ENCODE peak calls at places on chromosomes 16 and 17, in four cellular contexts. J is Caco-2, L is heart right ventricle, V is astrocyte. W is an unnamed sample.
A peak's percentile ranks its signal among the peaks of the same experiment; 100 is the strongest.

GRCh38 chr17:81551458-81552243 is 502 bp downstream of the FAAP100 start:
- DNase-seq in J (peak; percentile 42), L (peak; percentile 27), V (no peak), W (peak; percentile 40)

GRCh38 chr16:3519581-3519980 is 18.8 kb downstream of the CLUAP1 start:
- DNase-seq in J (no peak), L (no peak), V (no peak), W (no peak)

GRCh38 chr16:86929149-86929871 is 351.0 kb downstream of the FOXL1 start:
- DNase-seq in J (no peak), L (peak; percentile 50), V (peak; percentile 97), W (no peak)

GRCh38 chr16:70250748-70251650 is 741 bp downstream of the EXOSC6 start:
- DNase-seq in J (peak; percentile 79), L (peak; percentile 40), V (peak; percentile 39), W (peak; percentile 50)

GRCh38 chr17:4881761-4882555 is 17.4 kb upstream of the C17orf107 start:
- DNase-seq in J (peak; percentile 71), L (peak; percentile 57), V (no peak), W (peak; percentile 66)

GRCh38 chr16:30585022-30585399 is 486 bp downstream of the ZNF785 start:
- DNase-seq in J (no peak), L (no peak), V (no peak), W (no peak)

GRCh38 chr17:27327871-27328270 is 34.0 kb downstream of the WSB1 start:
- DNase-seq in J (no peak), L (no peak), V (no peak), W (no peak)

GRCh38 chr17:83199500-83200201 is 120.2 kb downstream of the METRNL start:
- DNase-seq in J (no peak), L (peak; percentile 53), V (no peak), W (no peak)

GRCh38 chr16:74743668-74744299 is 30.8 kb downstream of the FA2H start:
- DNase-seq in J (peak; percentile 83), L (no peak), V (peak; percentile 55), W (peak; percentile 50)

GRCh38 chr16:73231379-73231778 is 183.5 kb upstream of the ZFHX3 start:
- DNase-seq in J (no peak), L (no peak), V (no peak), W (no peak)

GRCh38 chr17:14014647-14015046 is 54.7 kb upstream of the COX10 start:
- DNase-seq in J (no peak), L (no peak), V (peak; percentile 54), W (no peak)

GRCh38 chr17:75843577-75844529 is at the start of gene UNC13D:
- DNase-seq in J (peak; percentile 25), L (no peak), V (no peak), W (no peak)

GRCh38 chr16:88726981-88727380 is 20.7 kb downstream of the CTU2 start:
- DNase-seq in J (no peak), L (no peak), V (no peak), W (no peak)

GRCh38 chr16:87626401-87626800 is 24.1 kb downstream of the JPH3 start:
- DNase-seq in J (no peak), L (no peak), V (no peak), W (no peak)

GRCh38 chr17:68035131-68035522 is 408 bp upstream of the KPNA2 start:
- DNase-seq in J (peak; percentile 96), L (peak; percentile 94), V (no peak), W (peak; percentile 98)

GRCh38 chr17:13346081-13346533 is 255.6 kb downstream of the HS3ST3A1 start:
- DNase-seq in J (no peak), L (no peak), V (peak; percentile 97), W (peak; percentile 71)

GRCh38 chr17:31496097-31496496 is 104.6 kb downstream of the RAB11FIP4 start:
- DNase-seq in J (no peak), L (no peak), V (no peak), W (no peak)

GRCh38 chr16:84628226-84628731 is 10.4 kb upstream of the COTL1 start:
- DNase-seq in J (no peak), L (no peak), V (no peak), W (no peak)

GRCh38 chr17:65371702-65372101 is 189.7 kb downstream of the AXIN2 start:
- DNase-seq in J (no peak), L (peak; percentile 50), V (no peak), W (no peak)

GRCh38 chr17:82239401-82239925 is 10.6 kb downstream of the SLC16A3 start:
- DNase-seq in J (no peak), L (no peak), V (no peak), W (no peak)

GRCh38 chr17:5702951-5703510 is 118.7 kb upstream of the NLRP1 start:
- DNase-seq in J (no peak), L (no peak), V (no peak), W (no peak)

GRCh38 chr16:67833035-67833417 is 9.1 kb upstream of the THAP11 start:
- DNase-seq in J (no peak), L (no peak), V (peak; percentile 69), W (peak; percentile 69)

GRCh38 chr16:74730049-74730683 is 29.5 kb upstream of the MLKL start:
- DNase-seq in J (peak; percentile 41), L (no peak), V (no peak), W (no peak)

GRCh38 chr17:6587310-6587709 is 31.0 kb upstream of the PITPNM3 start:
- DNase-seq in J (no peak), L (no peak), V (no peak), W (no peak)

GRCh38 chr16:78821335-78821734 is 721.9 kb downstream of the WWOX start:
- DNase-seq in J (no peak), L (no peak), V (no peak), W (no peak)

DNA sequence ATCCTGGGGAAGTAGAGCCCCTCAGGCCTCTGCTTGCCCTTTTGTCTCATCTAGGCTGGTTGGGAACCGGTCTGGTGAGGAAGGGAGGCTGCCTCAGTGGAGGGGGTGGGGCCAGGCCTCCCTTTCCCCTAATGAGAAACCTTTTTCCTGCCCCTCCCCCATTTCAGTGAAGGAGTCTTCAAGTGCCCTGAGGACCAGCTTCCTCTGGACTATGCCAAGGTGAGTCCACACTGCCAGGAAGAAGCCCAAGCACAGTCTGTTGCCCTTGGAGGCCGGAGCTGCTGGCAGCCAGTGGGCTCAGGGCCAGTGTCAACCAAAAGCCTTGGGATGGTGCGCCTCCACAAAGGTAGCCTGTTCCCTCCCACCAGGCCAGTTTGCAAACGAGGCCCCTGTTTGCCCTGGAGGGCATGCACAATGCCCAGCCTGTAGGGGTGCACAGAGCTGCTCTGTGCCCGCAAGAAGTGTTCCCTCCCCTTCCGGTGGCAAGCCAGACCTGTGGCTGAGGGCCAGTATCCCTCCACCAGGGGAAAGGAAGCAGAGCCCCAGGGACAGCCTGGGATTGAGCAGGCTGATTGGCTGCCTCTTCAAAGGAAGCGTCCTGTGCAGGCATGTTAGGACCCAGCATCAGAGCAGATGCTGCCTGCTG is 3.4 kb downstream of the TRAF4 start:
- DNase-seq in J (peak; percentile 78), L (no peak), V (no peak), W (no peak)
- H3K4me1 ChIP-seq in J (peaks cover 35% of the 10 kb centered on the region), L (peaks cover 26% of the 10 kb centered on the region), V (peaks cover 35% of the 10 kb centered on the region), W (peaks cover 36% of the 10 kb centered on the region)

GRCh38 chr17:34255841-34256240 is 756 bp downstream of the CCL2 start:
- DNase-seq in J (no peak), L (no peak), V (no peak), W (no peak)

GRCh38 chr17:34254146-34254545 is 939 bp upstream of the CCL2 start:
- DNase-seq in J (no peak), L (no peak), V (peak; percentile 96), W (peak; percentile 73)

GRCh38 chr17:34254651-34255380 is at the start of gene CCL2:
- DNase-seq in J (peak; percentile 19), L (peak; percentile 60), V (peak; percentile 86), W (peak; percentile 77)

GRCh38 chr17:34257299-34257985 is 2.4 kb downstream of the CCL2 start:
- DNase-seq in J (no peak), L (no peak), V (peak; percentile 68), W (no peak)

DNA sequence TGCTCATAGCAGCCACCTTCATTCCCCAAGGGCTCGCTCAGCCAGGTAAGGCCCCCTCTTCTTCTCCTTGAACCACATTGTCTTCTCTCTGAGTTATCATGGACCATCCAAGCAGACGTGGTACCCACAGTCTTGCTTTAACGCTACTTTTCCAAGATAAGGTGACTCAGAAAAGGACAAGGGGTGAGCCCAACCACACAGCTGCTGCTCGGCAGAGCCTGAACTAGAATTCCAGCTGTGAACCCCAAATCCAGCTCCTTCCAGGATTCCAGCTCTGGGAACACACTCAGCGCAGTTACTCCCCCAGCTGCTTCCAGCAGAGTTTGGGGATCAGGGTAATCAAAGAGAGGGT is 272 bp downstream of the CCL2 start:
- DNase-seq in J (no peak), L (no peak), V (no peak), W (no peak)
- H3K4me1 ChIP-seq in J (peaks cover 27% of the 10 kb centered on the region), L (peaks cover 49% of the 10 kb centered on the region), V (peaks cover 70% of the 10 kb centered on the region), W (peaks cover 68% of the 10 kb centered on the region)

GRCh38 chr17:57597531-57598453 is 147.3 kb downstream of the CCDC182 start:
- DNase-seq in J (peak; percentile 76), L (peak; percentile 57), V (peak; percentile 61), W (peak; percentile 86)

GRCh38 chr17:57599271-57600045 is 145.6 kb downstream of the CCDC182 start:
- DNase-seq in J (no peak), L (no peak), V (no peak), W (no peak)

GRCh38 chr17:57602896-57603295 is 142.2 kb downstream of the CCDC182 start:
- DNase-seq in J (no peak), L (no peak), V (no peak), W (no peak)

GRCh38 chr17:57601328-57601727 is 143.8 kb downstream of the CCDC182 start:
- DNase-seq in J (no peak), L (no peak), V (peak; percentile 13), W (no peak)

DNA sequence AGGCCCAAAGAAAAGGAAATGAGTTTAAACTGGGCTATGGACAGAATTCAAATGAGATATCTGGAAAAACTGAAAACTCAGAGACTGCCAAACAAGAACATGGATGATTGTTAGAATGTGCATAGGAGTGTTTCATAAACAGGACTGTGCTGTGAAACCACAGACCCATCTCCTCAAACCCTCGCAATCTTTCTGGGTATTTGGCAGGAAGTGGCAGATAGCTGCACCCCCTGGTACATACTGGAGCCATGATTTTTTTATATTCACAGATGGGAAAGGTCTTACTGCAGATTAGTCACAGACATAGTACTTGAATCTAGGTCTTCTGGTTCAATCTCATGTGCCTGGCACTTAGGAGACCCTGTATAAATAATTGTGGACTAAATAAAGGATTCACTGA is 145.0 kb downstream of the CCDC182 start:
- DNase-seq in J (no peak), L (no peak), V (peak; percentile 6), W (no peak)
- H3K4me1 ChIP-seq in J (peaks cover 9% of the 10 kb centered on the region), L (peaks cover 35% of the 10 kb centered on the region), V (peaks cover 13% of the 10 kb centered on the region), W (peaks cover under 1% of the 10 kb centered on the region)

GRCh38 chr16:47732122-47732805 is 271.1 kb downstream of the PHKB start:
- DNase-seq in J (no peak), L (no peak), V (peak; percentile 99), W (peak; percentile 77)

GRCh38 chr16:47728229-47728628 is 267.1 kb downstream of the PHKB start:
- DNase-seq in J (no peak), L (no peak), V (no peak), W (no peak)

GRCh38 chr16:47729701-47730100 is 268.6 kb downstream of the PHKB start:
- DNase-seq in J (no peak), L (no peak), V (no peak), W (no peak)

GRCh38 chr16:47732806-47733150 is 271.6 kb downstream of the PHKB start:
- DNase-seq in J (no peak), L (no peak), V (peak; percentile 98), W (peak; percentile 77)

DNA sequence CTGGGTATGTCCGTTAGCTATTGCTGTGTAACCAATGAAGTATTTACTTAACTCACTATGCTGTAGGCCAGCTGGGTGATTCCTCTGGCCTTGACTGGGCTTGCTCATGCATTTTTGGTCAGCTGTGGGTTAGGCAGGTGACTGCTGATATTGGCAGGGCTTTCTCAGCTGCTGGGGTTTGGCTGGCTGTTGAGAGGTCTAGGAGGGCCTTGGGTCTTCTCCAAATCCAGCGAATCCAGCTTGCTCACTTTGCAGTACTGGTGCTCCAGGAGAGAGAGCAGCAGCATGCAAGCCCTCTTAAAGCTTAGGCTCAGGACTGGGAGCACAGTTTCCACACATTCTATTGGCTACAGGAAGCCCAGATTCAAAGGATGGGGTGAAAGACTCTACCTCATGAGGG is 270.1 kb downstream of the PHKB start:
- DNase-seq in J (no peak), L (no peak), V (peak; percentile 100), W (peak; percentile 27)
- H3K4me1 ChIP-seq in J (no peaks in the 10 kb centered on the region), L (no peaks in the 10 kb centered on the region), V (peaks cover 27% of the 10 kb centered on the region), W (peaks cover 6% of the 10 kb centered on the region)

W was measured in adipocyte.